ENCODE peak calls at places on chromosomes 5 and 9, in nine cellular contexts. One of them, this sample, is unnamed.

GRCh38 chr5:33065146-33065545 is 354.0 kb downstream of the NPR3 start:
- DNase-seq in Caco-2: no peak
- DNase-seq in transverse colon: no peak
- DNase-seq in HepG2: no peak
- DNase-seq in GM23338: no peak
- DNase-seq in NT2/D1: no peak
- DNase-seq in IMR-90: no peak
- DNase-seq in cardiac fibroblast: no peak
- DNase-seq in PC-3: no peak
- DNase-seq in this sample: no peak

GRCh38 chr5:81848368-81848767 is 97.5 kb upstream of the SSBP2 start:
- DNase-seq in transverse colon: peak
- DNase-seq in cardiac fibroblast: peak
- DNase-seq in NT2/D1: no peak
- DNase-seq in HepG2: no peak
- DNase-seq in PC-3: no peak
- DNase-seq in Caco-2: no peak
- DNase-seq in IMR-90: no peak
- DNase-seq in GM23338: no peak
- DNase-seq in this sample: peak

GRCh38 chr5:123299124-123299523 is 124.1 kb downstream of the CEP120 start:
- DNase-seq in NT2/D1: no peak
- DNase-seq in HepG2: no peak
- DNase-seq in PC-3: no peak
- DNase-seq in Caco-2: no peak
- DNase-seq in cardiac fibroblast: no peak
- DNase-seq in GM23338: no peak
- DNase-seq in IMR-90: no peak
- DNase-seq in transverse colon: no peak
- DNase-seq in this sample: no peak

GRCh38 chr9:134152022-134152448 is 12.3 kb downstream of the RNU6ATAC start:
- DNase-seq in HepG2: no peak
- DNase-seq in NT2/D1: no peak
- DNase-seq in IMR-90: no peak
- DNase-seq in Caco-2: no peak
- DNase-seq in PC-3: no peak
- DNase-seq in transverse colon: no peak
- DNase-seq in GM23338: no peak
- DNase-seq in cardiac fibroblast: no peak
- DNase-seq in this sample: no peak

GRCh38 chr5:149046196-149046829 is 16.5 kb downstream of the SH3TC2 start:
- DNase-seq in NT2/D1: no peak
- DNase-seq in HepG2: no peak
- DNase-seq in GM23338: no peak
- DNase-seq in transverse colon: no peak
- DNase-seq in cardiac fibroblast: no peak
- DNase-seq in PC-3: no peak
- DNase-seq in Caco-2: no peak
- DNase-seq in IMR-90: peak
- DNase-seq in this sample: no peak

GRCh38 chr9:23492126-23493002 is 333.7 kb downstream of the ELAVL2 start:
- DNase-seq in GM23338: peak
- DNase-seq in cardiac fibroblast: peak
- DNase-seq in NT2/D1: peak
- DNase-seq in transverse colon: no peak
- DNase-seq in PC-3: peak
- DNase-seq in Caco-2: no peak
- DNase-seq in IMR-90: peak
- DNase-seq in HepG2: peak
- DNase-seq in this sample: peak

GRCh38 chr5:58452566-58453258 is 7.2 kb downstream of the PLK2 start:
- DNase-seq in NT2/D1: no peak
- DNase-seq in transverse colon: no peak
- DNase-seq in GM23338: no peak
- DNase-seq in IMR-90: peak
- DNase-seq in cardiac fibroblast: peak
- DNase-seq in Caco-2: no peak
- DNase-seq in HepG2: no peak
- DNase-seq in PC-3: peak
- DNase-seq in this sample: peak

GRCh38 chr5:97838214-97838613 is 655.2 kb upstream of the RIOK2 start:
- DNase-seq in NT2/D1: no peak
- DNase-seq in transverse colon: no peak
- DNase-seq in GM23338: no peak
- DNase-seq in cardiac fibroblast: peak
- DNase-seq in HepG2: no peak
- DNase-seq in PC-3: peak
- DNase-seq in Caco-2: no peak
- DNase-seq in IMR-90: peak
- DNase-seq in this sample: peak

GRCh38 chr5:155953335-155953734 is 373.6 kb upstream of the SGCD start:
- DNase-seq in PC-3: no peak
- DNase-seq in HepG2: no peak
- DNase-seq in cardiac fibroblast: no peak
- DNase-seq in GM23338: no peak
- DNase-seq in transverse colon: no peak
- DNase-seq in Caco-2: no peak
- DNase-seq in NT2/D1: no peak
- DNase-seq in IMR-90: peak
- DNase-seq in this sample: peak

GRCh38 chr9:131459056-131459455 is 43.7 kb upstream of the POMT1 start:
- DNase-seq in PC-3: no peak
- DNase-seq in IMR-90: no peak
- DNase-seq in NT2/D1: no peak
- DNase-seq in Caco-2: peak
- DNase-seq in HepG2: no peak
- DNase-seq in transverse colon: no peak
- DNase-seq in GM23338: no peak
- DNase-seq in cardiac fibroblast: no peak
- DNase-seq in this sample: no peak

GRCh38 chr5:127899214-127899610 is 184.4 kb upstream of the SLC12A2 start:
- DNase-seq in Caco-2: no peak
- DNase-seq in cardiac fibroblast: no peak
- DNase-seq in transverse colon: no peak
- DNase-seq in HepG2: no peak
- DNase-seq in IMR-90: peak
- DNase-seq in GM23338: no peak
- DNase-seq in NT2/D1: no peak
- DNase-seq in PC-3: no peak
- DNase-seq in this sample: no peak

GRCh38 chr9:131735238-131736181 is 4.4 kb downstream of the RAPGEF1 start:
- DNase-seq in GM23338: no peak
- DNase-seq in PC-3: peak
- DNase-seq in transverse colon: peak
- DNase-seq in IMR-90: no peak
- DNase-seq in NT2/D1: no peak
- DNase-seq in cardiac fibroblast: peak
- DNase-seq in HepG2: peak
- DNase-seq in Caco-2: peak
- DNase-seq in this sample: no peak

GRCh38 chr5:24222866-24223265 is 421.9 kb downstream of the CDH10 start:
- DNase-seq in GM23338: no peak
- DNase-seq in Caco-2: no peak
- DNase-seq in transverse colon: no peak
- DNase-seq in cardiac fibroblast: peak
- DNase-seq in NT2/D1: no peak
- DNase-seq in IMR-90: peak
- DNase-seq in PC-3: peak
- DNase-seq in HepG2: no peak
- DNase-seq in this sample: peak

GRCh38 chr5:172740483-172741205 is 30.4 kb downstream of the DUSP1 start:
- DNase-seq in transverse colon: peak
- DNase-seq in Caco-2: no peak
- DNase-seq in NT2/D1: no peak
- DNase-seq in PC-3: peak
- DNase-seq in cardiac fibroblast: peak
- DNase-seq in IMR-90: peak
- DNase-seq in HepG2: no peak
- DNase-seq in GM23338: no peak
- DNase-seq in this sample: peak

GRCh38 chr5:134004626-134005414 is at the start of gene VDAC1:
- DNase-seq in IMR-90: peak
- DNase-seq in transverse colon: peak
- DNase-seq in NT2/D1: peak
- DNase-seq in PC-3: peak
- DNase-seq in GM23338: peak
- DNase-seq in cardiac fibroblast: peak
- DNase-seq in Caco-2: peak
- DNase-seq in HepG2: no peak
- DNase-seq in this sample: peak

GRCh38 chr9:84466580-84467285 is 126.2 kb upstream of the SLC28A3 start:
- DNase-seq in Caco-2: no peak
- DNase-seq in PC-3: no peak
- DNase-seq in GM23338: no peak
- DNase-seq in HepG2: no peak
- DNase-seq in IMR-90: no peak
- DNase-seq in NT2/D1: no peak
- DNase-seq in transverse colon: no peak
- DNase-seq in cardiac fibroblast: no peak
- DNase-seq in this sample: no peak

GRCh38 chr5:135149956-135150723 is 116.1 kb upstream of the PITX1 start:
- DNase-seq in transverse colon: no peak
- DNase-seq in HepG2: no peak
- DNase-seq in GM23338: peak
- DNase-seq in IMR-90: no peak
- DNase-seq in Caco-2: no peak
- DNase-seq in NT2/D1: no peak
- DNase-seq in PC-3: no peak
- DNase-seq in cardiac fibroblast: no peak
- DNase-seq in this sample: no peak

GRCh38 chr9:122218885-122219855 is 9.6 kb downstream of the LHX6 start:
- DNase-seq in GM23338: peak
- DNase-seq in PC-3: no peak
- DNase-seq in NT2/D1: no peak
- DNase-seq in cardiac fibroblast: no peak
- DNase-seq in HepG2: no peak
- DNase-seq in transverse colon: no peak
- DNase-seq in Caco-2: no peak
- DNase-seq in IMR-90: peak
- DNase-seq in this sample: no peak

GRCh38 chr9:128390813-128391711 is 19.9 kb downstream of the URM1 start:
- DNase-seq in NT2/D1: no peak
- DNase-seq in transverse colon: no peak
- DNase-seq in PC-3: no peak
- DNase-seq in GM23338: no peak
- DNase-seq in Caco-2: no peak
- DNase-seq in cardiac fibroblast: no peak
- DNase-seq in IMR-90: no peak
- DNase-seq in HepG2: no peak
- DNase-seq in this sample: no peak

GRCh38 chr9:33143241-33143642 is 23.9 kb downstream of the B4GALT1 start:
- DNase-seq in cardiac fibroblast: peak
- DNase-seq in HepG2: peak
- DNase-seq in NT2/D1: no peak
- DNase-seq in transverse colon: peak
- DNase-seq in IMR-90: peak
- DNase-seq in PC-3: no peak
- DNase-seq in Caco-2: peak
- DNase-seq in GM23338: no peak
- DNase-seq in this sample: peak

GRCh38 chr9:111944467-111944866 is 47.9 kb downstream of the UGCG start:
- DNase-seq in HepG2: no peak
- DNase-seq in GM23338: no peak
- DNase-seq in PC-3: no peak
- DNase-seq in NT2/D1: no peak
- DNase-seq in transverse colon: no peak
- DNase-seq in cardiac fibroblast: peak
- DNase-seq in IMR-90: peak
- DNase-seq in Caco-2: no peak
- DNase-seq in this sample: peak

GRCh38 chr5:151021771-151022170 is 1.4 kb downstream of the GPX3 start:
- DNase-seq in NT2/D1: no peak
- DNase-seq in cardiac fibroblast: no peak
- DNase-seq in transverse colon: no peak
- DNase-seq in IMR-90: no peak
- DNase-seq in GM23338: no peak
- DNase-seq in PC-3: no peak
- DNase-seq in Caco-2: no peak
- DNase-seq in HepG2: no peak
- DNase-seq in this sample: no peak
- H3K4me3 ChIP-seq in NT2/D1: no peak
- H3K4me3 ChIP-seq in cardiac fibroblast: peak
- H3K4me3 ChIP-seq in transverse colon: peak
- H3K4me3 ChIP-seq in IMR-90: no peak
- H3K4me3 ChIP-seq in GM23338: no peak
- H3K4me3 ChIP-seq in PC-3: no peak
- H3K4me3 ChIP-seq in Caco-2: peak
- H3K4me3 ChIP-seq in HepG2: peak
- H3K4me3 ChIP-seq in this sample: no peak

GRCh38 chr9:10873999-10874398 is 261.2 kb upstream of the PTPRD start:
- DNase-seq in Caco-2: no peak
- DNase-seq in PC-3: no peak
- DNase-seq in cardiac fibroblast: no peak
- DNase-seq in NT2/D1: no peak
- DNase-seq in IMR-90: no peak
- DNase-seq in HepG2: no peak
- DNase-seq in transverse colon: no peak
- DNase-seq in GM23338: no peak
- DNase-seq in this sample: no peak

GRCh38 chr9:10875752-10876151 is 262.9 kb upstream of the PTPRD start:
- DNase-seq in transverse colon: no peak
- DNase-seq in GM23338: no peak
- DNase-seq in PC-3: peak
- DNase-seq in HepG2: no peak
- DNase-seq in Caco-2: no peak
- DNase-seq in cardiac fibroblast: peak
- DNase-seq in IMR-90: no peak
- DNase-seq in NT2/D1: no peak
- DNase-seq in this sample: no peak

GRCh38 chr9:10876333-10876732 is 263.5 kb upstream of the PTPRD start:
- DNase-seq in Caco-2: no peak
- DNase-seq in GM23338: no peak
- DNase-seq in cardiac fibroblast: peak
- DNase-seq in IMR-90: no peak
- DNase-seq in NT2/D1: no peak
- DNase-seq in transverse colon: no peak
- DNase-seq in PC-3: peak
- DNase-seq in HepG2: no peak
- DNase-seq in this sample: no peak
- H3K4me3 ChIP-seq in Caco-2: no peak
- H3K4me3 ChIP-seq in GM23338: no peak
- H3K4me3 ChIP-seq in cardiac fibroblast: no peak
- H3K4me3 ChIP-seq in IMR-90: no peak
- H3K4me3 ChIP-seq in NT2/D1: no peak
- H3K4me3 ChIP-seq in transverse colon: no peak
- H3K4me3 ChIP-seq in PC-3: no peak
- H3K4me3 ChIP-seq in HepG2: no peak
- H3K4me3 ChIP-seq in this sample: no peak

GRCh38 chr5:141715340-141715905 is 33.4 kb upstream of the ARAP3 start:
- DNase-seq in cardiac fibroblast: no peak
- DNase-seq in NT2/D1: no peak
- DNase-seq in HepG2: no peak
- DNase-seq in transverse colon: no peak
- DNase-seq in PC-3: no peak
- DNase-seq in Caco-2: no peak
- DNase-seq in IMR-90: no peak
- DNase-seq in GM23338: no peak
- DNase-seq in this sample: no peak
- H3K4me3 ChIP-seq in cardiac fibroblast: no peak
- H3K4me3 ChIP-seq in NT2/D1: no peak
- H3K4me3 ChIP-seq in HepG2: no peak
- H3K4me3 ChIP-seq in transverse colon: no peak
- H3K4me3 ChIP-seq in PC-3: no peak
- H3K4me3 ChIP-seq in Caco-2: no peak
- H3K4me3 ChIP-seq in IMR-90: no peak
- H3K4me3 ChIP-seq in GM23338: no peak
- H3K4me3 ChIP-seq in this sample: no peak

GRCh38 chr5:14671414-14671813 is 6.9 kb downstream of the OTULIN start:
- DNase-seq in GM23338: no peak
- DNase-seq in NT2/D1: no peak
- DNase-seq in HepG2: no peak
- DNase-seq in transverse colon: no peak
- DNase-seq in Caco-2: no peak
- DNase-seq in cardiac fibroblast: peak
- DNase-seq in PC-3: peak
- DNase-seq in IMR-90: peak
- DNase-seq in this sample: no peak
- H3K4me3 ChIP-seq in GM23338: no peak
- H3K4me3 ChIP-seq in NT2/D1: no peak
- H3K4me3 ChIP-seq in HepG2: no peak
- H3K4me3 ChIP-seq in transverse colon: no peak
- H3K4me3 ChIP-seq in Caco-2: no peak
- H3K4me3 ChIP-seq in cardiac fibroblast: no peak
- H3K4me3 ChIP-seq in PC-3: no peak
- H3K4me3 ChIP-seq in IMR-90: no peak
- H3K4me3 ChIP-seq in this sample: no peak